ENCODE peak calls at places on chromosomes 11 and 22, in nine cellular contexts. L is stomach; I is HCT116; W is pancreas; E is neuronal stem cell; F is naive thymus-derived CD4-positive, alpha-beta T cell; R is fibroblast of lung; G is OCI-LY7; D is brain microvascular endothelial cell. S is an unnamed sample. For H3K36me3, the result is how much of the 10 kb centered on the place peaks cover.

GRCh38 chr11:34358258-34358665 is 452 bp upstream of the ABTB2 start:
- DNase-seq in R (peak), F (peak), W (peak), G (no peak), I (peak), D (no peak), E (peak), L (peak), S (no peak)

GRCh38 chr11:113725883-113726405 is 19.8 kb upstream of the TMPRSS5 start:
- DNase-seq in E (no peak), I (no peak), G (no peak), D (no peak), F (no peak), R (no peak), W (no peak), L (no peak), S (no peak)

GRCh38 chr11:65563606-65564005 is 5.4 kb upstream of the LTBP3 start:
- DNase-seq in I (no peak), E (no peak), F (no peak), W (no peak), D (no peak), R (no peak), G (no peak), L (no peak), S (no peak)

GRCh38 chr11:44030276-44030932 is 17.4 kb upstream of the ACCSL start:
- DNase-seq in E (peak), F (no peak), I (no peak), L (no peak), R (peak), W (no peak), D (peak), G (no peak), S (no peak)

GRCh38 chr11:71178076-71178475 is 74.3 kb downstream of the SHANK2 start:
- DNase-seq in G (no peak), E (no peak), W (no peak), F (no peak), L (no peak), I (no peak), R (no peak), D (no peak), S (no peak)

GRCh38 chr11:102268083-102268984 is 49.0 kb upstream of the BIRC3 start:
- DNase-seq in I (peak), W (peak), G (peak), E (peak), F (peak), R (peak), L (peak), D (peak), S (peak)

GRCh38 chr11:134818531-134818930 is 406.5 kb upstream of the B3GAT1 start:
- DNase-seq in G (no peak), R (no peak), W (no peak), D (no peak), L (no peak), E (no peak), F (no peak), I (no peak), S (no peak)

GRCh38 chr11:29780756-29781155 is 236.1 kb downstream of the KCNA4 start:
- DNase-seq in R (no peak), I (no peak), L (no peak), D (no peak), W (no peak), E (no peak), G (no peak), F (no peak), S (no peak)

GRCh38 chr11:10742460-10743208 is 8.4 kb upstream of the CTR9 start:
- DNase-seq in W (no peak), E (no peak), L (no peak), R (peak), G (no peak), I (no peak), D (peak), F (no peak), S (no peak)

GRCh38 chr11:102950622-102951081 is 4.9 kb downstream of the MMP13 start:
- DNase-seq in F (no peak), E (no peak), W (no peak), R (no peak), L (no peak), G (no peak), D (no peak), I (no peak), S (no peak)

GRCh38 chr22:40022536-40023225 is 27.9 kb downstream of the FAM83F start:
- DNase-seq in G (no peak), W (no peak), D (no peak), E (no peak), F (no peak), I (no peak), L (peak), R (no peak), S (no peak)

GRCh38 chr11:70466154-70466553 is 67.8 kb downstream of the CTTN start:
- DNase-seq in R (peak), F (no peak), I (no peak), G (no peak), D (no peak), W (no peak), L (no peak), E (no peak), S (no peak)

GRCh38 chr22:42284643-42285181 is 14.3 kb upstream of the TCF20 start:
- DNase-seq in D (no peak), W (peak), G (no peak), L (no peak), I (no peak), E (no peak), F (no peak), R (no peak), S (no peak)

GRCh38 chr11:132402056-132402684 is 1031.8 kb downstream of the NTM start:
- DNase-seq in W (no peak), L (no peak), G (no peak), R (peak), D (peak), E (peak), F (no peak), I (no peak), S (no peak)

GRCh38 chr11:134481135-134481534 is 69.1 kb upstream of the B3GAT1 start:
- DNase-seq in I (no peak), D (no peak), G (no peak), L (no peak), W (no peak), E (no peak), R (no peak), F (no peak), S (no peak)

GRCh38 chr11:13009921-13010736 is 1.0 kb downstream of the RASSF10 start:
- DNase-seq in D (no peak), R (peak), I (no peak), G (no peak), F (no peak), E (peak), W (peak), L (peak), S (no peak)

DNA sequence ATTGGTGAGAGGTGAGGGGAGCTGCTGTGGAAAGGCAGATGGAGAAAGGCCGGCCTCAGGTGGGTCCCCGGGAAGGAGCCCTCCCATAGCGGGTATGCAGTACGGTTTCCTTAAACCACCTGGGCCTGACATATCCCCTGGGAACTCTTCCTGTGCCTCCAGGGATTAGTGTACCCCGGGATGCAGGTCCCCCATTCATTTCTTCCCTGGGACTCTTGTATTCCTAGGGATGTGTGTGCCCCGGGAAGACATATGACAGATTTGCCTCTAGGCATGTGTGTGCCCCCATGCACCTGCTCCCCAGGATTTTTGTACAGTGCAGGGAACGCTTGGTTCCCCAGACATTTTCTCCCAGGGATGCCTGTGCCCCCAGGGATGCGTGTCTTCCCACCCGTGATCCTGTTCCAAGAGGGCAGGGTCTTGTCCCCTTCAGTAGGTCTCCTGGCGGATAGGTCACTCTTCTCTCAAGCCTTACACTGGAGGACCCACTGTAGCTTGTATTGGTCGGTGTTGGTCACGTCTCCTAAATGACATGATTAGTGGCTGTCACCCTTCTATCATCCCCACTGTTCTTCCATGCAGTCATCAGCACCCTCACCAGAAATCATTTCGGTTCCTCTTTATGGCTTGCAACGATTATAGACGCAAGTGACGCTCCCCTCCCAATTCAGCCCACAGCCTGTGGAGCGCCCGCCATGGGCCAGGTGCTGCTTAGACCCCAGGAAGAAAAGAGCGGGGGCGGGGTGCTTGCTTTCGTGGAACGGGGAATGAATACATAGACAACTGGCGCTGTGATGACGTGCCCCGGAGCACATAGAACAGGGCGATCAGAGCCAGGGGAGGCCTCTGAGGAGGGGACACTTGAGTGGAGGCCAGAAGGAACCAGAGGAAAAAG is 1.3 kb downstream of the PARVB start:
- DNase-seq in W (no peak), R (no peak), D (no peak), E (no peak), F (no peak), G (peak), L (peak), I (no peak), S (no peak)
- H3K27ac ChIP-seq in W (peak), R (peak), D (peak), E (no peak), F (no peak), G (no peak), L (peak), I (no peak), S (peak)

DNA sequence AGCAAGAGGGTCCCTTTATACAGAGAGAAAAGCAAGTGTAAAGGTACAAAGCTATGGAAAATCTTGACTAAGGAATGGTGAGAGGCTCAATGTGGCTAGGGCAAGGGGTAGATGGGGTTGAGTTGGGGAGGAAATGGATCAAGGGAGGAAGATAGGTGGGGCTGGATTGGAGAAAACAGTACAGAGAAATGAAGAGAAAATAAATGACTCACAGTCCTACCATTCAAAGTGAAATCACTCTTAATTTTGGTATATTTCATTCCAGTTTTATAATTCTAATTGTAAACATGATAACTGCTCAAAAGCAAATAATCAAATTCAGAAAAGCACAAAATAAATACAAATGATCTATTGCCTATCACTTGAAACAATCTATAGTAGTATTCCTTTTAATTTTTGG is 16.6 kb downstream of the UBE4A start:
- DNase-seq in E (no peak), I (no peak), W (no peak), G (no peak), D (no peak), L (no peak), F (no peak), R (no peak), S (no peak)
- H3K36me3 ChIP-seq in E (under half), I (half or more), W (under half), G (half or more), D (half or more), L (half or more), F (half or more), R (under half), S (half or more)

DNA sequence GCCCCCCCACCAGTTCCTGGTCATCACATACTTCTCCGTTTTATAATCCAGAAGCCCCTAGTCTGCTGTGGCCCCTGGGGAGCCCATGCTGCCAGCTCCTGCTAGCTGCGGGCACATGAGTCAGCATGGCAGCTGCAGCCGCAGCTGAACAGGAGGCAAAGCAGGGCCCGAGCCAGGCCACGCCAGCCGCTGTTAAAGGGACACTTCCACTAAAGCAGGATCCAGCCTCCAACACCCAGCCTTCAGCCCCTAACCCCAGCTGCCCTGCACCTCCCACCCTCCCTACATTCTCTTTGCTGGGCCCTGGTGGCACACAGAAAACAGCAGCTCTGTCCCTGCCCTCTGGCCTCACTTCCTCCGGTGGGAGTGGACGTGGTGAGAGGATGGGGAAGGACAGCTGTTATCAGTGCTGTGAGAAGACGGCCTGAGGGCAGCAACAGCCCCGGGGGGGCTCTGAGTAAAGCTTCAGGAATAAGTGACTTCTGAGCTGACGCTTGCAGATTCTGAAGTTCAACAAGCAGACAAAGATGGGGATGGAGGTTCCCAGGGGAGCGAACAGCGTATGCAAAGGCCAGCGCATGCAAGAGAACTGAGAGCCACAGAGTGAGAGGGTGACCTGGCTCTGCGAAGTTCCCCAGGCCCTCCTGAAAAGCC is 688 bp upstream of the LRRC74B start:
- DNase-seq in R (peak), F (no peak), W (no peak), E (no peak), G (no peak), I (no peak), D (peak), L (no peak), S (no peak)
- H3K27ac ChIP-seq in R (peak), F (no peak), W (no peak), E (peak), G (no peak), I (no peak), D (peak), L (peak), S (no peak)

DNA sequence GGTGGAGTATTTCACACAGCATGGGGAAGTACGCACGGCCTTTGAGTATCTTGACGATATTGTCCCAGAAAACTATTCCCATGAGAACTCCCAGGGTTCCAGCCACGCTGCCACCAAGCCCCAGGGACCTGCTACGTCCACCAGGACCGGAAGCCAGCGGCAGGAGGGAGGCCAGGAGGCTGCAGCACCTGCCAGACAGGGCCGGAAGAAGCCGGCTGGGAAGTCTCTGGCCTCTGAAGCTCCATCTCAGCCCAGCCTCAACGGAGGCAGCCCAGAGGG is 32.6 kb downstream of the IGHMBP2 start:
- DNase-seq in R (no peak), W (no peak), G (no peak), I (no peak), L (no peak), F (no peak), E (no peak), D (no peak), S (no peak)
- H3K36me3 ChIP-seq in R (under half), W (under half), G (under half), I (under half), L (half or more), F (under half), E (under half), D (under half), S (under half)

GRCh38 chr22:31957970-31958594 is 13.7 kb downstream of the YWHAH start:
- DNase-seq in I (no peak), D (no peak), W (no peak), L (no peak), F (no peak), G (no peak), R (no peak), E (no peak), S (no peak)
- H3K27ac ChIP-seq in I (no peak), D (no peak), W (no peak), L (no peak), F (no peak), G (no peak), R (no peak), E (no peak), S (peak)

GRCh38 chr22:45526263-45526662 is 23.6 kb downstream of the FBLN1 start:
- DNase-seq in L (no peak), R (no peak), G (no peak), D (no peak), F (no peak), E (no peak), I (no peak), W (no peak), S (no peak)
- H3K36me3 ChIP-seq in L (under half), R (under half), G (under half), D (under half), F (under half), E (under half), I (under half), W (under half), S (under half)

GRCh38 chr22:25645964-25646363 is 81.5 kb downstream of the GRK3 start:
- DNase-seq in E (no peak), L (no peak), D (no peak), W (no peak), I (no peak), F (no peak), R (peak), G (no peak), S (no peak)

GRCh38 chr22:25645266-25645665 is 80.8 kb downstream of the GRK3 start:
- DNase-seq in F (no peak), I (no peak), E (no peak), L (no peak), G (no peak), W (no peak), D (peak), R (peak), S (no peak)

GRCh38 chr22:25641650-25642049 is 77.2 kb downstream of the GRK3 start:
- DNase-seq in E (no peak), L (no peak), I (no peak), R (no peak), W (no peak), D (no peak), F (no peak), G (no peak), S (no peak)

GRCh38 chr22:25644122-25644521 is 79.6 kb downstream of the GRK3 start:
- DNase-seq in W (no peak), G (no peak), I (no peak), R (peak), F (no peak), E (no peak), L (no peak), D (peak), S (no peak)

DNA sequence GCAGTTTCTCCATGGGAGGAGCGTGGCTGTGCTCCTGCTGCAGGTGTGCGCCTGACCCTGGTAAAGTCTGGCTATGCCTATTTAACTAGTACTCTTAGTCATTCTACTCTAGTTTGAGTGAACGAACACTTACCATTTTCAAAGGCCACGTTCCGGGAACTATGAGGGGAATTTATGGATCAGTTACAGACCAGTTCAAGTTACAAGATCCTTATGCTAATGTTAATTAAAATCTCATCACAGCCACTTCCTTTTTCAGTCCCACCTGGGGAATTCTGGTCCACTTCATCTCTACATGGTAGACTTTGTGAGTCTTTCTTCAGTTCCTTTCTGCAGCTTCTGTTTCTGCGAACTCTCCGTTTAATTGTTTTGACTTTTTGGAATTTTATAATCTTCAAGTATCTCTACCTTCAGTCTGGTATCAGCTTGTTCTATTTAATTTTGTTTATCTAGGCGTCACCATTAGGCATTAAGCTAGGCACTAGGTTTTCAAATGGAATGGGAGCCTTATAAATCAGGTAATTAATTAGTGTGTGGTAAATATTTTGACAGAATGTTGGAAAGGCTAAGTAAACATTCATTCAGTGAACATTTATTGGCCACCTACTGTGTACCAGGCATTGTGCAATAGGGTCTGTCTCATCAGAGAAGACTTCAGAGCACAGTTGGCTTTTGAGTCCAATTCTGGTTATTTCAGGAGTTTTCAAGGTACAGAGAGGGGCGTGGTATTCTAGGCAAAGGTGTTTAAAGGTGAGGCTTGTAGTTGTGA is 78.9 kb downstream of the GRK3 start:
- DNase-seq in G (no peak), W (no peak), D (no peak), E (no peak), I (no peak), F (no peak), R (no peak), L (no peak), S (no peak)
- H3K27ac ChIP-seq in G (no peak), W (no peak), D (no peak), E (no peak), I (no peak), F (no peak), R (no peak), L (no peak), S (no peak)

DNA sequence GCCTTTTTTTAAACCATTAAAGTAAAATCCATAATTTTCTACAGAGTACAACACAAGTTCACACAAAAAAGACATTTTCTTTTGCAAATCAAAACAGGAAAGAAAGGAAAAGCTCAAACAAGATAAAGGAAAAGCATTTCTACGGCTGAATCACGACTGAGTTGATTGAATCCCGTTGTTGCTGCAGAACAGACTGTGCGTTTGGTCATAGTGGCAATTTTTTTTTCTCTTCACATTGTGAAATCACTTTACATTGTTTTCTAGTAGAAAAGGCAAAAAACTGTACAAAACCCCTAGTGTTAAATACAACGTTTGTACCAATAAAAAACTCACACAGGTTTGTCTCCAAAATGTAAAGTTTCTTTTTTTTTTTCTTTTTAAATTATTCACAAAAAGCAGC is 17.3 kb upstream of the RAPSN start:
- DNase-seq in W (no peak), R (peak), L (no peak), G (no peak), E (no peak), F (no peak), D (no peak), I (no peak), S (no peak)
- H3K36me3 ChIP-seq in W (under half), R (under half), L (half or more), G (half or more), E (under half), F (under half), D (under half), I (under half), S (under half)

S was measured in CD8-positive, alpha-beta memory T cell.